ENCODE peak calls at places on chromosomes 13 and 19, in five cellular contexts. O is WERI-Rb-1, C is left cardiac atrium, E is cardiac fibroblast, V is ovary. B is an unnamed sample.

GRCh38 chr19:5225486-5226345 is 114.9 kb downstream of the PTPRS start:
- DNase-seq in O (peak), C (no peak), E (no peak), V (no peak), B (no peak)

GRCh38 chr13:99686157-99686572 is 184.9 kb downstream of the TM9SF2 start:
- DNase-seq in O (no peak), C (peak), E (peak), V (no peak), B (no peak)

GRCh38 chr13:112728375-112729126 is 38.7 kb downstream of the ATP11A start:
- DNase-seq in O (no peak), C (no peak), E (no peak), V (no peak), B (no peak)

GRCh38 chr13:40613192-40613818 is 53.1 kb downstream of the FOXO1 start:
- DNase-seq in O (no peak), C (no peak), E (no peak), V (no peak), B (no peak)

GRCh38 chr19:41584931-41585330 is 9.0 kb downstream of the CEACAM21 start:
- DNase-seq in O (no peak), C (no peak), E (no peak), V (no peak), B (no peak)

GRCh38 chr19:30227661-30228112 is 144.5 kb upstream of the ZNF536 start:
- DNase-seq in O (peak), C (peak), E (peak), V (no peak), B (peak)

GRCh38 chr19:39251081-39251480 is 2.4 kb upstream of the IFNL4 start:
- DNase-seq in O (no peak), C (no peak), E (no peak), V (no peak), B (no peak)

GRCh38 chr19:40348961-40349507 is 539 bp downstream of the PLD3 start:
- DNase-seq in O (no peak), C (no peak), E (peak), V (no peak), B (no peak)

GRCh38 chr13:50320297-50320862 is 305.1 kb downstream of the KCNRG start:
- DNase-seq in O (no peak), C (no peak), E (peak), V (no peak), B (no peak)

GRCh38 chr19:51421229-51422052 is 4.0 kb upstream of the SIGLEC10 start:
- DNase-seq in O (no peak), C (no peak), E (no peak), V (no peak), B (peak)

GRCh38 chr19:58469241-58470013 is 2.5 kb downstream of the ZNF324 start:
- DNase-seq in O (no peak), C (no peak), E (no peak), V (no peak), B (no peak)

GRCh38 chr19:5183616-5184015 is 157.0 kb downstream of the PTPRS start:
- DNase-seq in O (no peak), C (no peak), E (no peak), V (no peak), B (no peak)

GRCh38 chr19:39740395-39740794 is 2.6 kb upstream of the CLC start:
- DNase-seq in O (no peak), C (no peak), E (no peak), V (no peak), B (no peak)

GRCh38 chr19:5250127-5250659 is 90.4 kb downstream of the PTPRS start:
- DNase-seq in O (no peak), C (peak), E (no peak), V (no peak), B (no peak)

GRCh38 chr19:30061557-30062330 is 119.7 kb downstream of the URI1 start:
- DNase-seq in O (no peak), C (no peak), E (no peak), V (no peak), B (peak)

GRCh38 chr13:67574320-67575233 is 344.4 kb upstream of the PCDH9 start:
- DNase-seq in O (no peak), C (no peak), E (peak), V (no peak), B (no peak)

GRCh38 chr19:51786651-51787494 is 8.1 kb upstream of the FPR3 start:
- DNase-seq in O (no peak), C (no peak), E (no peak), V (no peak), B (no peak)

B was measured in D341Med.